ENCODE peak calls at places on chromosomes 16 and 17, in five cellular contexts. R, Y, P, G and K are unnamed samples.

GRCh38 chr17:71081666-71082065 is 912.3 kb downstream of the KCNJ2 start:
- DNase-seq in Y (no peak), P (no peak), R (no peak), G (no peak), K (no peak)

GRCh38 chr16:81697886-81698635 is 81.0 kb upstream of the PLCG2 start:
- DNase-seq in R (no peak), G (no peak), Y (no peak), P (peak), K (no peak)

GRCh38 chr17:71527311-71527710 is 593.5 kb upstream of the SOX9 start:
- DNase-seq in G (no peak), Y (peak), P (no peak), R (no peak), K (no peak)

GRCh38 chr16:86966781-86967180 is 350.4 kb downstream of the C16orf95 start:
- DNase-seq in P (no peak), G (no peak), Y (no peak), R (no peak), K (no peak)

GRCh38 chr17:78338860-78339259 is 21.0 kb downstream of the SOCS3 start:
- DNase-seq in R (no peak), G (no peak), P (no peak), Y (peak), K (no peak)

GRCh38 chr17:76872221-76872873 is 4.1 kb downstream of the MGAT5B start:
- DNase-seq in P (no peak), R (peak), Y (peak), G (peak), K (no peak)

GRCh38 chr16:89670496-89671431 is 13.1 kb downstream of the SPATA33 start:
- DNase-seq in R (no peak), Y (peak), G (no peak), P (no peak), K (no peak)

GRCh38 chr17:66507103-66507923 is 204.9 kb downstream of the PRKCA start:
- DNase-seq in G (peak), R (peak), P (no peak), Y (peak), K (peak)

GRCh38 chr17:75151893-75152292 is 2.4 kb downstream of the JPT1 start:
- DNase-seq in G (peak), Y (no peak), R (no peak), P (no peak), K (peak)

GRCh38 chr17:78947235-78948153 is 22.3 kb upstream of the TIMP2 start:
- DNase-seq in R (no peak), G (no peak), P (no peak), Y (peak), K (no peak)

GRCh38 chr16:75761111-75761510 is 34.8 kb upstream of the CPHXL start:
- DNase-seq in Y (no peak), P (no peak), R (no peak), G (peak), K (peak)

GRCh38 chr17:41048441-41048840 is 1.3 kb upstream of the KRTAP2-1 start:
- DNase-seq in G (no peak), R (no peak), Y (peak), P (no peak), K (peak)

GRCh38 chr17:81558941-81559806 is 7.0 kb upstream of the FAAP100 start:
- DNase-seq in R (peak), P (peak), Y (no peak), G (peak), K (peak)

GRCh38 chr16:57807252-57807967 is 5.1 kb upstream of the KIFC3 start:
- DNase-seq in P (no peak), G (peak), Y (no peak), R (peak), K (peak)

GRCh38 chr17:61144876-61145564 is 254.6 kb upstream of the TBX2 start:
- DNase-seq in R (no peak), G (peak), P (no peak), Y (no peak), K (peak)

GRCh38 chr16:2919511-2920255 is 8.0 kb downstream of the FLYWCH1 start:
- DNase-seq in Y (peak), R (peak), G (peak), P (no peak), K (peak)

GRCh38 chr16:58882292-58882691 is 148.2 kb upstream of the GOT2 start:
- DNase-seq in Y (no peak), R (no peak), G (no peak), P (no peak), K (no peak)

GRCh38 chr16:81401035-81401950 is 43.3 kb upstream of the CMIP start:
- DNase-seq in G (no peak), P (no peak), R (peak), Y (peak), K (no peak)

GRCh38 chr17:21291862-21292261 is 7.4 kb downstream of the MAP2K3 start:
- DNase-seq in R (no peak), Y (no peak), P (no peak), G (no peak), K (no peak)

GRCh38 chr17:54544239-54544638 is 356.4 kb upstream of the TOM1L1 start:
- DNase-seq in G (peak), P (peak), R (no peak), Y (no peak), K (peak)

GRCh38 chr17:74201250-74201649 is 2.2 kb upstream of the RPL38 start:
- DNase-seq in P (no peak), Y (peak), G (peak), R (no peak), K (no peak)

GRCh38 chr16:56388209-56388608 is 37.1 kb downstream of the AMFR start:
- DNase-seq in R (no peak), G (no peak), Y (peak), P (no peak), K (no peak)

GRCh38 chr17:5424909-5425308 is 4.9 kb downstream of the RPAIN start:
- DNase-seq in Y (no peak), P (no peak), R (no peak), G (no peak), K (no peak)

GRCh38 chr16:88535181-88535856 is 34.9 kb upstream of the ZC3H18 start:
- DNase-seq in P (no peak), Y (no peak), G (no peak), R (no peak), K (no peak)

GRCh38 chr16:68608330-68608729 is 36.8 kb upstream of the CDH3 start:
- DNase-seq in R (no peak), Y (no peak), P (no peak), G (no peak), K (no peak)

GRCh38 chr16:88569614-88569984 is 604 bp upstream of the ZC3H18 start:
- DNase-seq in P (peak), Y (no peak), R (no peak), G (no peak), K (no peak)

GRCh38 chr17:76700627-76701470 is 9.9 kb downstream of the MXRA7 start:
- DNase-seq in R (no peak), G (no peak), P (peak), Y (peak), K (peak)

GRCh38 chr16:9033125-9033830 is 58.2 kb upstream of the HAPSTR1 start:
- DNase-seq in Y (peak), G (peak), P (no peak), R (peak), K (peak)

GRCh38 chr16:49749816-49750215 is 106.1 kb downstream of the ZNF423 start:
- DNase-seq in Y (no peak), P (no peak), G (no peak), R (no peak), K (no peak)

GRCh38 chr16:70685061-70685937 is 554 bp downstream of the MTSS2 start:
- DNase-seq in G (peak), R (no peak), P (peak), Y (no peak), K (peak)

GRCh38 chr17:52048503-52048902 is 110.0 kb downstream of the CA10 start:
- DNase-seq in P (no peak), G (no peak), Y (no peak), R (no peak), K (peak)

GRCh38 chr16:25872369-25873070 is 180.8 kb downstream of the HS3ST4 start:
- DNase-seq in P (no peak), Y (no peak), R (no peak), G (no peak), K (no peak)

GRCh38 chr17:73569758-73570319 is 74.4 kb downstream of the SDK2 start:
- DNase-seq in Y (no peak), R (no peak), G (no peak), P (no peak), K (no peak)

GRCh38 chr17:10879110-10879509 is 41.2 kb upstream of the PIRT start:
- DNase-seq in R (no peak), Y (peak), P (no peak), G (peak), K (peak)

GRCh38 chr16:31452631-31453106 is 6.6 kb upstream of the ARMC5 start:
- DNase-seq in P (no peak), G (no peak), Y (peak), R (no peak), K (peak)

GRCh38 chr16:72256398-72257048 is 84.6 kb upstream of the PMFBP1 start:
- DNase-seq in Y (peak), G (no peak), R (no peak), P (no peak), K (no peak)

GRCh38 chr16:23552171-23552570 is 5.0 kb downstream of the EARS2 start:
- DNase-seq in R (no peak), P (peak), G (no peak), Y (no peak), K (peak)

GRCh38 chr17:71127416-71127815 is 958.1 kb downstream of the KCNJ2 start:
- DNase-seq in Y (peak), P (no peak), G (no peak), R (no peak), K (no peak)